ENCODE peak calls at places on chromosome 3, in nine cellular contexts. One of them, this sample, is unnamed.

GRCh38 chr3:129305592-129306091 is 27.0 kb downstream of the HMCES start:
- ATAC-seq in body of pancreas: peak
- ATAC-seq in right lobe of liver: peak
- ATAC-seq in activated CD8-positive, alpha-beta T cell treated with anti-CD3 and anti-CD28 coated beads for 36 hours: no peak
- ATAC-seq in activated CD4-positive, CD25-positive, alpha-beta regulatory T cell treated with anti-CD3 and anti-CD28 coated beads, Interleukin-2, amount 50 U/mL, for 24 hours: peak
- ATAC-seq in heart right ventricle: peak
- ATAC-seq in naive thymus-derived CD8-positive, alpha-beta T cell: peak
- ATAC-seq in RWPE2: peak
- ATAC-seq in aorta: peak
- ATAC-seq in this sample: peak

GRCh38 chr3:124652009-124652408 is 78.2 kb upstream of the UMPS start:
- ATAC-seq in body of pancreas: no peak
- ATAC-seq in right lobe of liver: no peak
- ATAC-seq in activated CD8-positive, alpha-beta T cell treated with anti-CD3 and anti-CD28 coated beads for 36 hours: peak
- ATAC-seq in activated CD4-positive, CD25-positive, alpha-beta regulatory T cell treated with anti-CD3 and anti-CD28 coated beads, Interleukin-2, amount 50 U/mL, for 24 hours: peak
- ATAC-seq in heart right ventricle: no peak
- ATAC-seq in naive thymus-derived CD8-positive, alpha-beta T cell: no peak
- ATAC-seq in RWPE2: no peak
- ATAC-seq in aorta: no peak
- ATAC-seq in this sample: peak

GRCh38 chr3:8500966-8501365 is 657 bp upstream of the LMCD1 start:
- ATAC-seq in body of pancreas: no peak
- ATAC-seq in right lobe of liver: no peak
- ATAC-seq in activated CD8-positive, alpha-beta T cell treated with anti-CD3 and anti-CD28 coated beads for 36 hours: no peak
- ATAC-seq in activated CD4-positive, CD25-positive, alpha-beta regulatory T cell treated with anti-CD3 and anti-CD28 coated beads, Interleukin-2, amount 50 U/mL, for 24 hours: no peak
- ATAC-seq in heart right ventricle: no peak
- ATAC-seq in naive thymus-derived CD8-positive, alpha-beta T cell: no peak
- ATAC-seq in RWPE2: no peak
- ATAC-seq in aorta: no peak
- ATAC-seq in this sample: no peak

GRCh38 chr3:174533286-174533685 is 325.8 kb upstream of the NAALADL2 start:
- ATAC-seq in body of pancreas: no peak
- ATAC-seq in right lobe of liver: no peak
- ATAC-seq in activated CD8-positive, alpha-beta T cell treated with anti-CD3 and anti-CD28 coated beads for 36 hours: no peak
- ATAC-seq in activated CD4-positive, CD25-positive, alpha-beta regulatory T cell treated with anti-CD3 and anti-CD28 coated beads, Interleukin-2, amount 50 U/mL, for 24 hours: no peak
- ATAC-seq in heart right ventricle: no peak
- ATAC-seq in naive thymus-derived CD8-positive, alpha-beta T cell: no peak
- ATAC-seq in RWPE2: peak
- ATAC-seq in aorta: no peak
- ATAC-seq in this sample: no peak

GRCh38 chr3:12648384-12648959 is 15.4 kb downstream of the RAF1 start:
- ATAC-seq in body of pancreas: no peak
- ATAC-seq in right lobe of liver: peak
- ATAC-seq in activated CD8-positive, alpha-beta T cell treated with anti-CD3 and anti-CD28 coated beads for 36 hours: peak
- ATAC-seq in activated CD4-positive, CD25-positive, alpha-beta regulatory T cell treated with anti-CD3 and anti-CD28 coated beads, Interleukin-2, amount 50 U/mL, for 24 hours: no peak
- ATAC-seq in heart right ventricle: no peak
- ATAC-seq in naive thymus-derived CD8-positive, alpha-beta T cell: no peak
- ATAC-seq in RWPE2: no peak
- ATAC-seq in aorta: no peak
- ATAC-seq in this sample: peak

GRCh38 chr3:21260507-21260906 is 490.5 kb downstream of the ZNF385D start:
- ATAC-seq in body of pancreas: no peak
- ATAC-seq in right lobe of liver: no peak
- ATAC-seq in activated CD8-positive, alpha-beta T cell treated with anti-CD3 and anti-CD28 coated beads for 36 hours: no peak
- ATAC-seq in activated CD4-positive, CD25-positive, alpha-beta regulatory T cell treated with anti-CD3 and anti-CD28 coated beads, Interleukin-2, amount 50 U/mL, for 24 hours: no peak
- ATAC-seq in heart right ventricle: no peak
- ATAC-seq in naive thymus-derived CD8-positive, alpha-beta T cell: no peak
- ATAC-seq in RWPE2: no peak
- ATAC-seq in aorta: no peak
- ATAC-seq in this sample: no peak

GRCh38 chr3:133693821-133694220 is 32.1 kb upstream of the TOPBP1 start:
- ATAC-seq in body of pancreas: no peak
- ATAC-seq in right lobe of liver: no peak
- ATAC-seq in activated CD8-positive, alpha-beta T cell treated with anti-CD3 and anti-CD28 coated beads for 36 hours: no peak
- ATAC-seq in activated CD4-positive, CD25-positive, alpha-beta regulatory T cell treated with anti-CD3 and anti-CD28 coated beads, Interleukin-2, amount 50 U/mL, for 24 hours: no peak
- ATAC-seq in heart right ventricle: no peak
- ATAC-seq in naive thymus-derived CD8-positive, alpha-beta T cell: no peak
- ATAC-seq in RWPE2: no peak
- ATAC-seq in aorta: no peak
- ATAC-seq in this sample: peak

GRCh38 chr3:39148116-39149058 is 5.0 kb downstream of the CSRNP1 start:
- ATAC-seq in body of pancreas: no peak
- ATAC-seq in right lobe of liver: no peak
- ATAC-seq in activated CD8-positive, alpha-beta T cell treated with anti-CD3 and anti-CD28 coated beads for 36 hours: no peak
- ATAC-seq in activated CD4-positive, CD25-positive, alpha-beta regulatory T cell treated with anti-CD3 and anti-CD28 coated beads, Interleukin-2, amount 50 U/mL, for 24 hours: no peak
- ATAC-seq in heart right ventricle: no peak
- ATAC-seq in naive thymus-derived CD8-positive, alpha-beta T cell: no peak
- ATAC-seq in RWPE2: no peak
- ATAC-seq in aorta: no peak
- ATAC-seq in this sample: peak

GRCh38 chr3:10259036-10259435 is 10.8 kb downstream of the TATDN2 start:
- ATAC-seq in body of pancreas: no peak
- ATAC-seq in right lobe of liver: no peak
- ATAC-seq in activated CD8-positive, alpha-beta T cell treated with anti-CD3 and anti-CD28 coated beads for 36 hours: no peak
- ATAC-seq in activated CD4-positive, CD25-positive, alpha-beta regulatory T cell treated with anti-CD3 and anti-CD28 coated beads, Interleukin-2, amount 50 U/mL, for 24 hours: no peak
- ATAC-seq in heart right ventricle: no peak
- ATAC-seq in naive thymus-derived CD8-positive, alpha-beta T cell: no peak
- ATAC-seq in RWPE2: no peak
- ATAC-seq in aorta: no peak
- ATAC-seq in this sample: no peak

GRCh38 chr3:24242012-24242698 is 252.5 kb downstream of the THRB start:
- ATAC-seq in body of pancreas: peak
- ATAC-seq in right lobe of liver: no peak
- ATAC-seq in activated CD8-positive, alpha-beta T cell treated with anti-CD3 and anti-CD28 coated beads for 36 hours: no peak
- ATAC-seq in activated CD4-positive, CD25-positive, alpha-beta regulatory T cell treated with anti-CD3 and anti-CD28 coated beads, Interleukin-2, amount 50 U/mL, for 24 hours: no peak
- ATAC-seq in heart right ventricle: peak
- ATAC-seq in naive thymus-derived CD8-positive, alpha-beta T cell: no peak
- ATAC-seq in RWPE2: peak
- ATAC-seq in aorta: peak
- ATAC-seq in this sample: no peak

GRCh38 chr3:67311440-67311839 is 313.3 kb downstream of the KBTBD8 start:
- ATAC-seq in body of pancreas: no peak
- ATAC-seq in right lobe of liver: no peak
- ATAC-seq in activated CD8-positive, alpha-beta T cell treated with anti-CD3 and anti-CD28 coated beads for 36 hours: no peak
- ATAC-seq in activated CD4-positive, CD25-positive, alpha-beta regulatory T cell treated with anti-CD3 and anti-CD28 coated beads, Interleukin-2, amount 50 U/mL, for 24 hours: no peak
- ATAC-seq in heart right ventricle: no peak
- ATAC-seq in naive thymus-derived CD8-positive, alpha-beta T cell: no peak
- ATAC-seq in RWPE2: no peak
- ATAC-seq in aorta: no peak
- ATAC-seq in this sample: no peak

GRCh38 chr3:81496407-81497104 is 264.9 kb downstream of the GBE1 start:
- ATAC-seq in body of pancreas: no peak
- ATAC-seq in right lobe of liver: no peak
- ATAC-seq in activated CD8-positive, alpha-beta T cell treated with anti-CD3 and anti-CD28 coated beads for 36 hours: no peak
- ATAC-seq in activated CD4-positive, CD25-positive, alpha-beta regulatory T cell treated with anti-CD3 and anti-CD28 coated beads, Interleukin-2, amount 50 U/mL, for 24 hours: no peak
- ATAC-seq in heart right ventricle: no peak
- ATAC-seq in naive thymus-derived CD8-positive, alpha-beta T cell: no peak
- ATAC-seq in RWPE2: no peak
- ATAC-seq in aorta: no peak
- ATAC-seq in this sample: no peak

GRCh38 chr3:64238971-64239667 is 13.9 kb upstream of the PRICKLE2 start:
- ATAC-seq in body of pancreas: peak
- ATAC-seq in right lobe of liver: peak
- ATAC-seq in activated CD8-positive, alpha-beta T cell treated with anti-CD3 and anti-CD28 coated beads for 36 hours: no peak
- ATAC-seq in activated CD4-positive, CD25-positive, alpha-beta regulatory T cell treated with anti-CD3 and anti-CD28 coated beads, Interleukin-2, amount 50 U/mL, for 24 hours: no peak
- ATAC-seq in heart right ventricle: peak
- ATAC-seq in naive thymus-derived CD8-positive, alpha-beta T cell: no peak
- ATAC-seq in RWPE2: peak
- ATAC-seq in aorta: peak
- ATAC-seq in this sample: no peak

GRCh38 chr3:53083949-53084309 is 38.1 kb upstream of the SFMBT1 start:
- ATAC-seq in body of pancreas: peak
- ATAC-seq in right lobe of liver: no peak
- ATAC-seq in activated CD8-positive, alpha-beta T cell treated with anti-CD3 and anti-CD28 coated beads for 36 hours: no peak
- ATAC-seq in activated CD4-positive, CD25-positive, alpha-beta regulatory T cell treated with anti-CD3 and anti-CD28 coated beads, Interleukin-2, amount 50 U/mL, for 24 hours: no peak
- ATAC-seq in heart right ventricle: peak
- ATAC-seq in naive thymus-derived CD8-positive, alpha-beta T cell: no peak
- ATAC-seq in RWPE2: no peak
- ATAC-seq in aorta: no peak
- ATAC-seq in this sample: no peak

GRCh38 chr3:129040579-129041300 is 19.8 kb upstream of the GP9 start:
- ATAC-seq in body of pancreas: no peak
- ATAC-seq in right lobe of liver: peak
- ATAC-seq in activated CD8-positive, alpha-beta T cell treated with anti-CD3 and anti-CD28 coated beads for 36 hours: no peak
- ATAC-seq in activated CD4-positive, CD25-positive, alpha-beta regulatory T cell treated with anti-CD3 and anti-CD28 coated beads, Interleukin-2, amount 50 U/mL, for 24 hours: no peak
- ATAC-seq in heart right ventricle: no peak
- ATAC-seq in naive thymus-derived CD8-positive, alpha-beta T cell: no peak
- ATAC-seq in RWPE2: no peak
- ATAC-seq in aorta: no peak
- ATAC-seq in this sample: no peak

GRCh38 chr3:172047567-172048115 is 8.3 kb downstream of the FNDC3B start:
- ATAC-seq in body of pancreas: no peak
- ATAC-seq in right lobe of liver: no peak
- ATAC-seq in activated CD8-positive, alpha-beta T cell treated with anti-CD3 and anti-CD28 coated beads for 36 hours: no peak
- ATAC-seq in activated CD4-positive, CD25-positive, alpha-beta regulatory T cell treated with anti-CD3 and anti-CD28 coated beads, Interleukin-2, amount 50 U/mL, for 24 hours: no peak
- ATAC-seq in heart right ventricle: no peak
- ATAC-seq in naive thymus-derived CD8-positive, alpha-beta T cell: no peak
- ATAC-seq in RWPE2: no peak
- ATAC-seq in aorta: no peak
- ATAC-seq in this sample: no peak

GRCh38 chr3:150268426-150269321 is 139.4 kb upstream of the TSC22D2 start:
- ATAC-seq in body of pancreas: peak
- ATAC-seq in right lobe of liver: peak
- ATAC-seq in activated CD8-positive, alpha-beta T cell treated with anti-CD3 and anti-CD28 coated beads for 36 hours: no peak
- ATAC-seq in activated CD4-positive, CD25-positive, alpha-beta regulatory T cell treated with anti-CD3 and anti-CD28 coated beads, Interleukin-2, amount 50 U/mL, for 24 hours: no peak
- ATAC-seq in heart right ventricle: no peak
- ATAC-seq in naive thymus-derived CD8-positive, alpha-beta T cell: no peak
- ATAC-seq in RWPE2: no peak
- ATAC-seq in aorta: no peak
- ATAC-seq in this sample: no peak

GRCh38 chr3:178966299-178967183 is 105.1 kb downstream of the ZMAT3 start:
- ATAC-seq in body of pancreas: peak
- ATAC-seq in right lobe of liver: peak
- ATAC-seq in activated CD8-positive, alpha-beta T cell treated with anti-CD3 and anti-CD28 coated beads for 36 hours: no peak
- ATAC-seq in activated CD4-positive, CD25-positive, alpha-beta regulatory T cell treated with anti-CD3 and anti-CD28 coated beads, Interleukin-2, amount 50 U/mL, for 24 hours: no peak
- ATAC-seq in heart right ventricle: peak
- ATAC-seq in naive thymus-derived CD8-positive, alpha-beta T cell: no peak
- ATAC-seq in RWPE2: no peak
- ATAC-seq in aorta: no peak
- ATAC-seq in this sample: no peak

GRCh38 chr3:152349397-152349796 is 80.7 kb downstream of the MBNL1 start:
- ATAC-seq in body of pancreas: no peak
- ATAC-seq in right lobe of liver: no peak
- ATAC-seq in activated CD8-positive, alpha-beta T cell treated with anti-CD3 and anti-CD28 coated beads for 36 hours: no peak
- ATAC-seq in activated CD4-positive, CD25-positive, alpha-beta regulatory T cell treated with anti-CD3 and anti-CD28 coated beads, Interleukin-2, amount 50 U/mL, for 24 hours: no peak
- ATAC-seq in heart right ventricle: no peak
- ATAC-seq in naive thymus-derived CD8-positive, alpha-beta T cell: no peak
- ATAC-seq in RWPE2: peak
- ATAC-seq in aorta: no peak
- ATAC-seq in this sample: no peak

GRCh38 chr3:66518644-66519043 is 17.8 kb upstream of the LRIG1 start:
- ATAC-seq in body of pancreas: no peak
- ATAC-seq in right lobe of liver: no peak
- ATAC-seq in activated CD8-positive, alpha-beta T cell treated with anti-CD3 and anti-CD28 coated beads for 36 hours: no peak
- ATAC-seq in activated CD4-positive, CD25-positive, alpha-beta regulatory T cell treated with anti-CD3 and anti-CD28 coated beads, Interleukin-2, amount 50 U/mL, for 24 hours: no peak
- ATAC-seq in heart right ventricle: no peak
- ATAC-seq in naive thymus-derived CD8-positive, alpha-beta T cell: no peak
- ATAC-seq in RWPE2: no peak
- ATAC-seq in aorta: no peak
- ATAC-seq in this sample: peak